ENCODE peak calls at places on chromosomes 12 and 14, in ten cellular contexts. Z, K, F, R, G, C, O, N, E and X are unnamed samples.
A peak's percentile ranks its signal among the peaks of the same experiment; 100 is the strongest.

GRCh38 chr12:13135336-13136178 is 32.1 kb upstream of the GSG1 start:
- DNase-seq in N (no peak), R (peak; percentile 94), Z (no peak), C (peak; percentile 74), G (peak; percentile 94), E (no peak), F (no peak), O (peak; percentile 20), K (no peak), X (no peak)

GRCh38 chr12:12718853-12719252 is 1.7 kb downstream of the CDKN1B start:
- DNase-seq in F (peak; percentile 49), O (no peak), C (peak; percentile 52), G (peak; percentile 59), K (no peak), R (peak; percentile 62), N (no peak), Z (no peak), E (no peak), X (no peak)

GRCh38 chr12:121812320-121812871 is 8.6 kb downstream of the SETD1B start:
- DNase-seq in Z (peak; percentile 72), R (peak; percentile 74), F (peak; percentile 76), N (no peak), G (peak; percentile 85), O (no peak), E (no peak), C (peak; percentile 73), K (peak; percentile 68), X (no peak)

GRCh38 chr12:127041985-127042625 is 1224.9 kb upstream of the TMEM132C start:
- DNase-seq in K (no peak), R (no peak), E (no peak), O (no peak), N (no peak), C (no peak), Z (peak; percentile 43), G (no peak), F (no peak), X (no peak)

GRCh38 chr14:104288272-104288671 is 149.9 kb downstream of the KIF26A start:
- DNase-seq in N (no peak), K (no peak), Z (no peak), G (no peak), C (no peak), R (no peak), F (no peak), O (no peak), E (no peak), X (no peak)

GRCh38 chr14:72401632-72402428 is 469.6 kb downstream of the RGS6 start:
- DNase-seq in Z (no peak), O (no peak), K (no peak), R (no peak), F (no peak), G (peak; percentile 18), C (no peak), N (no peak), E (no peak), X (no peak)

GRCh38 chr14:57999471-57999870 is 133.6 kb upstream of the SLC35F4 start:
- DNase-seq in C (no peak), N (no peak), F (no peak), R (no peak), E (no peak), O (no peak), G (no peak), Z (no peak), K (no peak), X (no peak)

GRCh38 chr12:70372881-70373280 is 6.8 kb downstream of the KCNMB4 start:
- DNase-seq in R (no peak), Z (no peak), N (no peak), F (no peak), C (no peak), G (no peak), O (no peak), E (no peak), K (no peak), X (no peak)

GRCh38 chr12:51678086-51678724 is 87.2 kb downstream of the SCN8A start:
- DNase-seq in Z (peak; percentile 54), G (peak; percentile 70), O (no peak), E (no peak), F (peak; percentile 26), N (no peak), R (peak; percentile 74), K (peak; percentile 24), C (peak; percentile 71), X (no peak)

GRCh38 chr12:87871061-87871460 is 158.1 kb downstream of the C12orf50 start:
- DNase-seq in C (no peak), Z (no peak), O (no peak), E (no peak), F (no peak), N (no peak), K (no peak), G (no peak), R (no peak), X (no peak)

GRCh38 chr14:61889914-61890351 is 127.7 kb downstream of the SNAPC1 start:
- DNase-seq in Z (peak; percentile 66), E (peak; percentile 6), R (peak; percentile 13), N (peak; percentile 62), G (peak; percentile 3), K (no peak), C (no peak), F (peak; percentile 35), O (no peak), X (no peak)

GRCh38 chr14:89440997-89441909 is 24.2 kb upstream of the FOXN3 start:
- DNase-seq in C (no peak), N (no peak), G (no peak), R (no peak), F (no peak), K (no peak), O (no peak), E (no peak), Z (no peak), X (no peak)

GRCh38 chr12:45671254-45671653 is 58.3 kb upstream of the ARID2 start:
- DNase-seq in K (no peak), Z (no peak), F (no peak), N (no peak), R (peak; percentile 79), G (peak; percentile 79), O (no peak), E (no peak), C (no peak), X (no peak)

GRCh38 chr14:34003691-34004090 is 52.8 kb upstream of the EGLN3 start:
- DNase-seq in C (no peak), G (no peak), F (no peak), O (no peak), N (no peak), E (no peak), R (no peak), Z (no peak), K (no peak), X (no peak)

GRCh38 chr12:53234236-53234635 is 2.2 kb upstream of the RARG start:
- DNase-seq in Z (no peak), O (no peak), F (no peak), K (no peak), G (no peak), E (no peak), C (no peak), N (no peak), R (no peak), X (no peak)

GRCh38 chr12:15599266-15600037 is 189.7 kb downstream of the EPS8 start:
- DNase-seq in Z (no peak), C (no peak), N (no peak), R (peak; percentile 5), E (no peak), G (peak; percentile 79), F (no peak), O (no peak), K (no peak), X (no peak)

GRCh38 chr14:102085503-102085902 is 1.3 kb downstream of the HSP90AA1 start:
- DNase-seq in C (no peak), Z (no peak), E (no peak), G (no peak), R (no peak), O (no peak), N (no peak), K (peak; percentile 40), F (no peak), X (no peak)

GRCh38 chr12:522692-523378 is 63.1 kb downstream of the B4GALNT3 start:
- DNase-seq in G (no peak), E (no peak), N (no peak), O (no peak), F (no peak), K (no peak), Z (no peak), C (no peak), R (no peak), X (no peak)

GRCh38 chr14:75864352-75864751 is 117.4 kb downstream of the TGFB3 start:
- DNase-seq in N (no peak), F (no peak), K (no peak), R (peak; percentile 95), Z (no peak), O (no peak), E (no peak), G (peak; percentile 87), C (no peak), X (no peak)

GRCh38 chr12:47753021-47754001 is 5.4 kb downstream of the RAPGEF3 start:
- DNase-seq in C (peak; percentile 67), F (no peak), K (no peak), Z (no peak), R (peak; percentile 65), E (no peak), O (no peak), G (peak; percentile 55), N (no peak), X (no peak)

GRCh38 chr12:105977256-105978051 is 161.3 kb downstream of the NUAK1 start:
- DNase-seq in G (peak; percentile 97), C (no peak), K (no peak), N (no peak), Z (no peak), F (no peak), E (no peak), R (peak; percentile 43), O (no peak), X (no peak)